ENCODE peak calls at places on chromosome 20, in ten cellular contexts. Q is heart right ventricle, S is mammary epithelial cell, Z is uterus, U is right atrium auricular region, L is left ventricle myocardium inferior, K is GM23338, M is brain microvascular endothelial cell, Y is astrocyte, H is colonic mucosa. R is an unnamed sample.

GRCh38 chr20:9241721-9242427 is 173.0 kb downstream of the PLCB4 start:
- DNase-seq in Q (no peak), S (no peak), Z (no peak), U (no peak), L (no peak), K (no peak), M (no peak), Y (peak), H (peak), R (no peak)

GRCh38 chr20:31593221-31594001 is 11.7 kb upstream of the ID1 start:
- DNase-seq in Q (no peak), S (peak), Z (no peak), U (no peak), L (no peak), K (no peak), M (no peak), Y (peak), H (peak), R (peak)

GRCh38 chr20:51695574-51696303 is 72.5 kb downstream of the ATP9A start:
- DNase-seq in Q (no peak), S (peak), Z (no peak), U (no peak), L (no peak), K (no peak), M (peak), Y (peak), H (no peak), R (no peak)

GRCh38 chr20:64055893-64056638 is 6.6 kb upstream of the SOX18 start:
- DNase-seq in Q (peak), S (no peak), Z (peak), U (no peak), L (peak), K (peak), M (peak), Y (no peak), H (no peak), R (no peak)

GRCh38 chr20:58698741-58699141 is 6.1 kb downstream of the NPEPL1 start:
- DNase-seq in Q (no peak), S (no peak), Z (no peak), U (no peak), L (peak), K (no peak), M (no peak), Y (no peak), H (no peak), R (no peak)

GRCh38 chr20:57434390-57434700 is 43.1 kb downstream of the RBM38 start:
- DNase-seq in Q (no peak), S (no peak), Z (no peak), U (no peak), L (no peak), K (no peak), M (no peak), Y (no peak), H (no peak), R (no peak)

GRCh38 chr20:63481503-63481902 is 9.0 kb upstream of the KCNQ2 start:
- DNase-seq in Q (no peak), S (no peak), Z (no peak), U (no peak), L (no peak), K (no peak), M (no peak), Y (no peak), H (no peak), R (no peak)

GRCh38 chr20:58480455-58481356 is 34.5 kb downstream of the APCDD1L start:
- DNase-seq in Q (peak), S (no peak), Z (no peak), U (no peak), L (no peak), K (no peak), M (no peak), Y (no peak), H (no peak), R (no peak)

GRCh38 chr20:32823078-32823477 is 3.3 kb downstream of the MAPRE1 start:
- DNase-seq in Q (no peak), S (peak), Z (no peak), U (no peak), L (no peak), K (no peak), M (peak), Y (peak), H (no peak), R (no peak)

GRCh38 chr20:36153754-36154695 is 515 bp upstream of the EPB41L1 start:
- DNase-seq in Q (peak), S (peak), Z (peak), U (peak), L (peak), K (peak), M (peak), Y (peak), H (peak), R (no peak)

GRCh38 chr20:29427201-29428060 is 1830.0 kb upstream of the DEFB115 start:
- DNase-seq in Q (no peak), S (no peak), Z (no peak), U (no peak), L (no peak), K (no peak), M (no peak), Y (no peak), H (peak), R (no peak)

GRCh38 chr20:57350086-57350710 is 857 bp upstream of the RAE1 start:
- DNase-seq in Q (no peak), S (no peak), Z (no peak), U (no peak), L (no peak), K (no peak), M (no peak), Y (peak), H (no peak), R (no peak)

GRCh38 chr20:13755809-13756208 is 28.9 kb downstream of the ESF1 start:
- DNase-seq in Q (no peak), S (no peak), Z (no peak), U (no peak), L (no peak), K (no peak), M (no peak), Y (no peak), H (no peak), R (no peak)

GRCh38 chr20:22833851-22834250 is 201.3 kb upstream of the SSTR4 start:
- DNase-seq in Q (no peak), S (peak), Z (no peak), U (no peak), L (no peak), K (no peak), M (no peak), Y (no peak), H (no peak), R (no peak)

GRCh38 chr20:57659789-57660509 is 39.7 kb upstream of the ZBP1 start:
- DNase-seq in Q (no peak), S (no peak), Z (peak), U (no peak), L (peak), K (no peak), M (no peak), Y (no peak), H (peak), R (no peak)

GRCh38 chr20:15653396-15654207 is 919.6 kb downstream of the KIF16B start:
- DNase-seq in Q (no peak), S (no peak), Z (no peak), U (no peak), L (no peak), K (no peak), M (no peak), Y (no peak), H (no peak), R (no peak)

GRCh38 chr20:36173451-36173933 is 19.0 kb downstream of the EPB41L1 start:
- DNase-seq in Q (no peak), S (no peak), Z (no peak), U (no peak), L (no peak), K (peak), M (peak), Y (no peak), H (no peak), R (no peak)

GRCh38 chr20:56582557-56582956 is 46.5 kb upstream of the TFAP2C start:
- DNase-seq in Q (no peak), S (no peak), Z (no peak), U (no peak), L (no peak), K (no peak), M (no peak), Y (no peak), H (no peak), R (no peak)

GRCh38 chr20:40339661-40340449 is 349.2 kb downstream of the MAFB start:
- DNase-seq in Q (peak), S (no peak), Z (no peak), U (no peak), L (peak), K (no peak), M (no peak), Y (no peak), H (peak), R (no peak)

GRCh38 chr20:63739129-63740069 is at the start of gene SLC2A4RG:
- DNase-seq in Q (peak), S (peak), Z (peak), U (no peak), L (peak), K (peak), M (no peak), Y (peak), H (peak), R (no peak)

GRCh38 chr20:57627972-57628650 is 7.9 kb upstream of the ZBP1 start:
- DNase-seq in Q (peak), S (no peak), Z (peak), U (peak), L (peak), K (no peak), M (peak), Y (no peak), H (no peak), R (no peak)

GRCh38 chr20:47370850-47371782 is 14.6 kb upstream of the ZMYND8 start:
- DNase-seq in Q (no peak), S (no peak), Z (no peak), U (no peak), L (no peak), K (peak), M (no peak), Y (no peak), H (no peak), R (no peak)

GRCh38 chr20:23159256-23159922 is 73.3 kb upstream of the CD93 start:
- DNase-seq in Q (no peak), S (no peak), Z (no peak), U (peak), L (no peak), K (no peak), M (no peak), Y (no peak), H (no peak), R (no peak)

GRCh38 chr20:48920527-48921167 is 864 bp upstream of the ARFGEF2 start:
- DNase-seq in Q (no peak), S (no peak), Z (no peak), U (no peak), L (no peak), K (no peak), M (no peak), Y (no peak), H (no peak), R (no peak)
- H3K27ac ChIP-seq in Q (peak), S (peak), Z (peak), U (peak), L (peak), K (peak), M (peak), Y (peak), H (peak), R (peak)

DNA sequence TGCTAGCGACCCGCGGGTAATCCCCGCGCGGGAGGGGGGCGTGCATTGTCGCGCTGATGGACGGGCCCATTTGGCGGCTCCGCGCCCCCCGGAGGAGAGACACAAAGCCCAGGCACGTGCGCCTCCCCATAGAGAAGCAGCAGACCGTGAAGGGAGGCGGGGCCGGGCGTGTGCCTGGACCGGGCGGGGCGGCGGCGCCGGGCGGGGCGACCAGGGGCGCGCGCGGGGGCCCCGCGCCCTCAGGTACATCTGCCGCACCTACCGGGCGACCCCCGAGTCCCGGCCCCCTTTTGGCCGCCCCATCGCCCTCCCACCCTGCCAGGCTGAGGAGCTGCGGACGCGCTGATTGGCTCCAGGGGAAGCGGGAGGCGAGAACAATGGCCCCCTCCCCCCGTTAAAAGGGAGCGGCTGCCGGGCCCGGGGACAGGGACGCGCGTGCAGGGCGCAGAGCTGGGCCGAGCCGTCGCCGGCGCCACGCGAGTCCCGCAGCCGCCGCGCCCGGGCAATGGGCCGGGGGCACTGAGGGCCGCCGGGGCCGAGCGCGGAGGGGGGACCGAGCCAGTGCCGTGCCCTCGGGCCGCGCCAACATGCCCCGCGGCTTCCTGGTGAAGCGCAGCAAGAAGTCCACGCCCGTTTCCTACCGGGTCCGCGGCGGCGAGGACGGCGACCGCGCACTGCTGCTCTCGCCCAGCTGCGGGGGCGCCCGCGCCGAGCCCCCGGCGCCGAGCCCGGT is at the start of gene INSM1:
- DNase-seq in Q (no peak), S (no peak), Z (no peak), U (no peak), L (no peak), K (peak), M (no peak), Y (no peak), H (no peak), R (no peak)
- H3K4me3 ChIP-seq in Q (no peak), S (peak), Z (no peak), U (peak), L (peak), K (peak), M (no peak), Y (no peak), H (no peak), R (peak)

GRCh38 chr20:54207743-54208491 is at the start of gene PFDN4:
- DNase-seq in Q (peak), S (peak), Z (peak), U (peak), L (peak), K (peak), M (peak), Y (peak), H (peak), R (peak)

GRCh38 chr20:54212226-54212625 is 4.3 kb downstream of the PFDN4 start:
- DNase-seq in Q (no peak), S (no peak), Z (no peak), U (no peak), L (no peak), K (no peak), M (peak), Y (peak), H (no peak), R (no peak)

GRCh38 chr20:54208492-54209044 is 681 bp downstream of the PFDN4 start:
- DNase-seq in Q (peak), S (peak), Z (no peak), U (no peak), L (no peak), K (peak), M (peak), Y (peak), H (no peak), R (no peak)

GRCh38 chr20:54207053-54207742 is 689 bp upstream of the PFDN4 start:
- DNase-seq in Q (no peak), S (no peak), Z (no peak), U (no peak), L (no peak), K (no peak), M (no peak), Y (no peak), H (no peak), R (no peak)

DNA sequence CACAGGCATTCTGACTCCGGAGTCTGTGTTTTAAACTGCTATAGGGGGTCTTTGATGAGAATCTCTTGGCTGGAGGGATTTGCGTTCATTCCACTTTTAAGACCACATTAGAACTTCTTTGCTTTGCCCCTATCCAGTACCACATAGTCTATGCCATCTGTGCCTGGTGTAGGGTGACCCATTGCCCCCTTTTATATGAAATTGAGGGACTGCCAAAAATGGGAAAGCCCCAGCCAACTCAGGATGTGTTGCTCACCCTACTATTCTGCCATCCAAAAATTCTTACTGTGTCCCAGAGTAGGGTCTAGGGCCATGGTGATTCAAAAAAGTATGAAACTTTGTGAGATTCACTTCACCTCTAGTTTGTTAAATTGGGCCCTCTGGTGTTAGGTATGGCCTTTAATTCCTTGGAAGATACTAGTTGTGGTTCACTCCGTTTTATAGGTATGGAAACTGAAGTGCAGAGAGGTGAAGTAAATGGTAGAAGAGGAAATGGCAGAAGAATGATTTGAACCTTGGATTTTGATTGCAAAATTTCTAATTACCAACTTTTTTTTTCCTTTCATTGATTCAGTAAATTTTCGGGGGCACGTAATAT is 1.4 kb downstream of the PFDN4 start:
- DNase-seq in Q (no peak), S (no peak), Z (no peak), U (no peak), L (no peak), K (no peak), M (no peak), Y (no peak), H (no peak), R (no peak)
- TF ChIP-seq CTCF in Q (no peak), S (no peak), Z (no peak), U (no peak), L (no peak), K (peak), M (no peak), Y (no peak), H (no peak), R (peak)

GRCh38 chr20:8221887-8222419 is 89.9 kb downstream of the PLCB1 start:
- DNase-seq in Q (no peak), S (no peak), Z (no peak), U (no peak), L (no peak), K (no peak), M (no peak), Y (no peak), H (no peak), R (no peak)
- H3K27ac ChIP-seq in Q (no peak), S (no peak), Z (no peak), U (no peak), L (no peak), K (no peak), M (peak), Y (no peak), H (no peak), R (no peak)

GRCh38 chr20:30499123-30499522 is 758.3 kb upstream of the DEFB115 start:
- DNase-seq in Q (no peak), S (no peak), Z (no peak), U (no peak), L (no peak), K (no peak), M (no peak), Y (no peak), H (no peak), R (no peak)
- H3K4me3 ChIP-seq in Q (no peak), S (no peak), Z (no peak), U (no peak), L (no peak), K (peak), M (no peak), Y (no peak), H (no peak), R (no peak)

DNA sequence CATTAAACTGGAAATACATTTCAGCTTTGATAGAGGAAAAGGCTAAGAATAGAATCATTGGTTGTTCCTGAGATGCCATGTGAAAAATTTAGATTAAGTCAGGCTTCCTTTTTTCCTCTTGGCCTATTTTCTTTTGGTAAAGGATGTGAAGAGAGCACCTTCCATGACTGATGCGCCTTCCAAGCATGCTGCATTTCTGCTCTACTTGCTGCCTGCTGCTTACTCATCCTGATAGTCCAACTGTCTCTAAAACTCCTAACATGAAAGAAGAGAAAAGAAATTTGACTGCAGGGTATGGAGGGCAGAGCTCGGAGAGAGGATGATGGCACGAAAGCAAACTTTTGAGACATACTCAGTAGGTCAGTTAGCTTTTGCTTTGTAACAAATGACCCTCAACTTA is 28.8 kb downstream of the SNAP25 start:
- DNase-seq in Q (no peak), S (no peak), Z (no peak), U (no peak), L (no peak), K (no peak), M (no peak), Y (peak), H (no peak), R (no peak)
- TF ChIP-seq CTCF in Q (no peak), S (no peak), Z (no peak), U (no peak), L (no peak), K (no peak), M (no peak), Y (no peak), H (no peak), R (no peak)

R was measured in Panc1.